ENCODE peak calls at places on chromosomes 6 and 20, in nine cellular contexts. F is NCI-H774; V is DMS53; Q is tibial artery; H is T-helper 2 cell; G is M059J; I is HFF-Myc; Z is activated B cell treated with CpG ODN at 0.5 μM for 24 hours; D is activated CD4-positive, alpha-beta T cell treated with anti-CD3 and anti-CD28 coated beads for 24 hours. T is an unnamed sample.

GRCh38 chr6:80214436-80215022 is 108.1 kb downstream of the BCKDHB start:
- DNase-seq in D (peak; percentile 1), V (peak; percentile 75), F (peak; percentile 66), I (peak; percentile 16), H (no peak), Q (no peak), Z (no peak), G (peak; percentile 60), T (no peak)

GRCh38 chr6:21033575-21034026 is 499.3 kb downstream of the CDKAL1 start:
- DNase-seq in D (no peak), V (no peak), F (no peak), I (peak; percentile 9), Q (peak; percentile 66), G (peak; percentile 60), Z (no peak), H (no peak), T (no peak)

GRCh38 chr6:31729515-31729978 is 448 bp upstream of the DDAH2 start:
- DNase-seq in G (peak; percentile 92), D (peak; percentile 70), Z (peak; percentile 73), V (peak; percentile 94), H (peak; percentile 62), Q (peak; percentile 95), F (peak; percentile 65), I (no peak), T (no peak)

GRCh38 chr20:31835977-31836852 is 9.2 kb downstream of the FOXS1 start:
- DNase-seq in D (no peak), F (no peak), I (peak; percentile 75), V (peak; percentile 95), H (no peak), Z (peak; percentile 29), G (peak; percentile 99), Q (peak; percentile 92), T (no peak)

GRCh38 chr6:21448485-21449109 is 145.0 kb upstream of the SOX4 start:
- DNase-seq in I (no peak), V (no peak), Z (no peak), F (no peak), Q (no peak), G (no peak), H (no peak), D (no peak), T (no peak)

GRCh38 chr6:68252632-68253031 is 382.4 kb upstream of the ADGRB3 start:
- DNase-seq in Q (no peak), I (no peak), H (no peak), Z (no peak), F (no peak), G (no peak), V (no peak), D (no peak), T (no peak)

GRCh38 chr20:6708010-6708409 is 59.5 kb upstream of the BMP2 start:
- DNase-seq in H (no peak), D (no peak), Z (no peak), F (no peak), I (no peak), G (peak; percentile 80), V (peak; percentile 34), Q (peak; percentile 26), T (no peak)

GRCh38 chr20:58775371-58775770 is 75.3 kb downstream of the GNAS-AS1 start:
- DNase-seq in Z (no peak), Q (no peak), H (no peak), V (no peak), I (no peak), F (no peak), D (no peak), G (no peak), T (no peak)

GRCh38 chr6:52787917-52788316 is 15.7 kb downstream of the GSTA1 start:
- DNase-seq in Z (no peak), H (no peak), Q (no peak), G (no peak), V (no peak), D (no peak), I (no peak), F (no peak), T (no peak)

GRCh38 chr20:33305591-33306057 is 22.6 kb downstream of the BPIFB1 start:
- DNase-seq in Q (no peak), V (no peak), G (peak; percentile 91), D (no peak), H (no peak), Z (no peak), F (no peak), I (no peak), T (no peak)

GRCh38 chr6:37306624-37307222 is 47.1 kb upstream of the RNF8 start:
- DNase-seq in Q (no peak), D (no peak), I (no peak), H (no peak), Z (no peak), G (no peak), V (peak; percentile 36), F (peak; percentile 38), T (no peak)

GRCh38 chr20:48910360-48910781 is 11.1 kb upstream of the ARFGEF2 start:
- DNase-seq in F (no peak), Q (no peak), H (no peak), I (no peak), G (peak; percentile 69), D (no peak), V (peak; percentile 30), Z (no peak), T (no peak)

GRCh38 chr6:31114970-31115849 is 610 bp downstream of the PSORS1C1 start:
- DNase-seq in D (no peak), Q (no peak), Z (no peak), G (peak; percentile 92), F (no peak), H (no peak), I (no peak), V (peak; percentile 19), T (no peak)

GRCh38 chr20:49690899-49691620 is 22.6 kb downstream of the B4GALT5 start:
- DNase-seq in I (no peak), Z (no peak), G (no peak), F (no peak), Q (no peak), V (peak; percentile 68), H (no peak), D (no peak), T (no peak)

GRCh38 chr20:42378826-42379225 is 760.6 kb upstream of the CHD6 start:
- DNase-seq in V (no peak), H (no peak), G (no peak), Z (no peak), Q (no peak), I (no peak), D (no peak), F (no peak), T (no peak)

GRCh38 chr6:142014515-142014914 is 118.2 kb upstream of the GJE1 start:
- DNase-seq in V (peak; percentile 8), G (peak; percentile 98), I (peak; percentile 70), F (no peak), Z (no peak), H (no peak), Q (no peak), D (no peak), T (no peak)

GRCh38 chr6:129235167-129236072 is 352.5 kb downstream of the LAMA2 start:
- DNase-seq in F (no peak), H (no peak), V (no peak), I (no peak), Z (no peak), D (no peak), G (no peak), Q (no peak), T (no peak)

GRCh38 chr6:26056583-26057350 is 30.5 kb upstream of the HFE start:
- DNase-seq in G (peak; percentile 59), Z (no peak), V (peak; percentile 66), I (no peak), F (no peak), Q (no peak), D (no peak), H (no peak), T (no peak)

GRCh38 chr20:10448270-10449156 is 13.4 kb downstream of the SLX4IP start:
- DNase-seq in F (no peak), D (no peak), I (no peak), Z (no peak), H (no peak), V (peak; percentile 63), Q (no peak), G (peak; percentile 67), T (no peak)

GRCh38 chr20:41172296-41173140 is 35.2 kb downstream of the PLCG1 start:
- DNase-seq in I (no peak), H (no peak), G (no peak), Z (peak; percentile 12), D (no peak), V (no peak), F (no peak), Q (peak; percentile 42), T (no peak)

GRCh38 chr6:3769610-3770009 is 18.1 kb upstream of the PXDC1 start:
- DNase-seq in H (no peak), V (no peak), Z (no peak), D (no peak), I (no peak), G (peak; percentile 44), F (no peak), Q (no peak), T (no peak)

GRCh38 chr6:95593025-95593424 is 15.7 kb downstream of the MANEA start:
- DNase-seq in G (peak; percentile 6), Q (no peak), I (no peak), F (no peak), D (no peak), V (peak; percentile 51), H (no peak), Z (no peak), T (no peak)

GRCh38 chr6:11631008-11631407 is 93.5 kb downstream of the TMEM170B start:
- DNase-seq in Z (no peak), V (no peak), G (no peak), D (no peak), F (no peak), H (no peak), I (no peak), Q (no peak), T (no peak)

GRCh38 chr20:35307666-35308653 is 15.7 kb upstream of the FAM83C start:
- DNase-seq in G (peak; percentile 99), Z (no peak), V (peak; percentile 22), I (peak; percentile 78), F (no peak), D (no peak), H (no peak), Q (peak; percentile 56), T (no peak)

GRCh38 chr6:25418463-25419052 is 139.4 kb downstream of the CARMIL1 start:
- DNase-seq in Q (no peak), V (no peak), I (no peak), Z (no peak), G (peak; percentile 36), H (no peak), F (no peak), D (no peak), T (no peak)